ENCODE peak calls at places on chromosomes 4 and X, in six cellular contexts. L, U, R, A, M and S are unnamed samples.

GRCh38 chr4:88820723-88821368 is 123.2 kb upstream of the NAP1L5 start:
- DNase-seq in A (no peak), M (no peak), L (no peak), U (no peak), R (no peak), S (no peak)

GRCh38 chr4:126051709-126052424 is 737.1 kb downstream of the FAT4 start:
- DNase-seq in U (no peak), R (no peak), A (no peak), M (no peak), L (peak; percentile 28), S (no peak)

GRCh38 chr4:148059617-148060180 is 327.8 kb downstream of the ARHGAP10 start:
- DNase-seq in M (no peak), U (no peak), A (no peak), R (no peak), L (no peak), S (no peak)

GRCh38 chr4:35897808-35898207 is 346.5 kb downstream of the ARAP2 start:
- DNase-seq in M (no peak), L (no peak), R (no peak), U (no peak), A (no peak), S (no peak)

GRCh38 chr4:106186201-106186600 is 129.8 kb downstream of the TBCK start:
- DNase-seq in A (no peak), L (no peak), M (no peak), U (no peak), R (no peak), S (no peak)

GRCh38 chrX:19765628-19766027 is 121.8 kb downstream of the SH3KBP1 start:
- DNase-seq in R (no peak), L (no peak), M (no peak), A (no peak), U (no peak), S (no peak)

GRCh38 chr4:71095141-71095939 is 101.9 kb downstream of the DCK start:
- DNase-seq in R (no peak), M (no peak), U (no peak), A (no peak), L (peak; percentile 2), S (no peak)

GRCh38 chrX:74925210-74926088 is at the start of gene NEXMIF:
- DNase-seq in U (no peak), L (no peak), R (no peak), M (peak; percentile 44), A (peak; percentile 55), S (peak; percentile 44)

GRCh38 chr4:56552273-56552672 is 46.7 kb downstream of the ARL9 start:
- DNase-seq in M (no peak), A (no peak), R (no peak), L (no peak), U (no peak), S (no peak)

GRCh38 chr4:4677825-4678522 is 136.1 kb upstream of the STX18 start:
- DNase-seq in A (no peak), U (no peak), R (peak; percentile 85), M (peak; percentile 40), L (peak; percentile 15), S (no peak)

GRCh38 chrX:53086464-53086863 is 4.3 kb downstream of the TSPYL2 start:
- DNase-seq in M (no peak), L (no peak), A (no peak), U (no peak), R (no peak), S (no peak)

GRCh38 chr4:15314974-15315373 is 112.9 kb upstream of the C1QTNF7 start:
- DNase-seq in U (no peak), R (no peak), M (no peak), A (no peak), L (no peak), S (no peak)

GRCh38 chr4:107379054-107379869 is 340.8 kb downstream of the PAPSS1 start:
- DNase-seq in U (no peak), A (no peak), R (no peak), M (no peak), L (peak; percentile 19), S (no peak)

GRCh38 chr4:90837241-90837640 is 710.0 kb downstream of the CCSER1 start:
- DNase-seq in U (no peak), R (no peak), M (no peak), L (no peak), A (no peak), S (no peak)

GRCh38 chrX:30888526-30889146 is 418 bp downstream of the TAB3 start:
- DNase-seq in R (peak; percentile 60), U (no peak), L (no peak), A (no peak), M (no peak), S (no peak)

GRCh38 chr4:92304073-92304472 is 307 bp downstream of the GRID2 start:
- DNase-seq in M (peak; percentile 9), U (no peak), R (no peak), L (no peak), A (no peak), S (no peak)

GRCh38 chr4:25190407-25190806 is 30.2 kb upstream of the SEPSECS start:
- DNase-seq in U (no peak), L (no peak), M (no peak), R (peak; percentile 59), A (no peak), S (no peak)